ENCODE peak calls at places on chromosomes 6 and 20, in ten cellular contexts. T is brain microvascular endothelial cell, L is progenitor cell of endocrine pancreas, H is nephron progenitor cell, B is memory B cell, G is GM23248, S is H54, M is head of caudate nucleus, D is ELR, O is ureter. U is an unnamed sample.

GRCh38 chr6:5497896-5498578 is 236.7 kb downstream of the FARS2 start:
- DNase-seq in M (no peak), L (no peak), G (peak), D (peak), T (peak), B (no peak), O (no peak), H (no peak), S (peak), U (no peak)

GRCh38 chr20:58717278-58718091 is 24.9 kb downstream of the NPEPL1 start:
- DNase-seq in H (no peak), G (no peak), L (no peak), B (peak), S (no peak), M (peak), T (no peak), D (peak), O (peak), U (no peak)

GRCh38 chr6:25085761-25086160 is 150.0 kb upstream of the RIPOR2 start:
- DNase-seq in S (no peak), B (no peak), M (no peak), H (no peak), G (no peak), T (peak), D (no peak), L (no peak), O (no peak), U (no peak)

GRCh38 chr6:158803733-158804143 is 15.4 kb downstream of the EZR start:
- DNase-seq in M (no peak), H (no peak), G (no peak), T (peak), S (no peak), L (no peak), O (peak), D (peak), B (no peak), U (peak)

GRCh38 chr20:4820833-4821518 is 99.3 kb downstream of the PRND start:
- DNase-seq in G (peak), H (no peak), B (no peak), O (no peak), L (no peak), M (peak), S (peak), T (peak), D (peak), U (no peak)

GRCh38 chr20:47620808-47621805 is 119.4 kb downstream of the NCOA3 start:
- DNase-seq in T (peak), H (no peak), D (peak), O (no peak), L (no peak), B (no peak), G (peak), M (no peak), S (no peak), U (peak)

GRCh38 chr6:138253731-138254130 is 35.4 kb upstream of the PBOV1 start:
- DNase-seq in O (no peak), M (peak), B (no peak), L (no peak), H (no peak), S (no peak), D (no peak), T (no peak), G (no peak), U (no peak)

GRCh38 chr6:30463651-30464618 is 25.4 kb upstream of the HLA-E start:
- DNase-seq in G (peak), S (no peak), D (peak), O (no peak), B (peak), L (no peak), T (no peak), H (peak), M (no peak), U (peak)

GRCh38 chr20:54118220-54119001 is 48.0 kb upstream of the BCAS1 start:
- DNase-seq in O (no peak), B (no peak), S (no peak), T (no peak), L (no peak), M (no peak), H (no peak), D (no peak), G (no peak), U (no peak)

GRCh38 chr20:63540417-63541186 is 3.4 kb upstream of the PTK6 start:
- DNase-seq in B (no peak), O (no peak), D (peak), M (peak), H (no peak), L (no peak), G (peak), T (no peak), S (no peak), U (no peak)

GRCh38 chr20:63625771-63626423 is 1.0 kb downstream of the GMEB2 start:
- DNase-seq in M (no peak), T (peak), O (no peak), B (no peak), H (no peak), S (no peak), D (peak), L (no peak), G (peak), U (peak)

GRCh38 chr20:1802385-1803215 is 92.6 kb upstream of the SIRPA start:
- DNase-seq in M (peak), B (peak), H (peak), L (peak), O (peak), D (peak), G (peak), T (peak), S (peak), U (peak)

GRCh38 chr6:912871-913663 is 220.1 kb upstream of the EXOC2 start:
- DNase-seq in G (peak), D (peak), L (no peak), H (peak), T (peak), B (no peak), S (no peak), O (peak), M (peak), U (peak)

GRCh38 chr6:143745160-143746133 is 67.7 kb downstream of the PHACTR2 start:
- DNase-seq in O (peak), B (no peak), T (peak), S (no peak), L (peak), G (peak), H (peak), M (no peak), D (no peak), U (peak)

GRCh38 chr20:671252-672030 is 4.2 kb downstream of the SCRT2 start:
- DNase-seq in G (no peak), O (no peak), B (no peak), S (no peak), T (no peak), H (no peak), L (no peak), M (no peak), D (no peak), U (peak)

GRCh38 chr6:30494275-30494990 is 5.1 kb downstream of the HLA-E start:
- DNase-seq in H (no peak), G (no peak), L (no peak), D (no peak), O (no peak), M (no peak), B (no peak), S (no peak), T (no peak), U (no peak)

GRCh38 chr6:42819803-42820508 is 38.1 kb downstream of the BICRAL start:
- DNase-seq in M (no peak), H (no peak), T (no peak), G (peak), S (no peak), L (no peak), O (no peak), D (peak), B (no peak), U (peak)

GRCh38 chr6:11050735-11051134 is 6.6 kb upstream of the ELOVL2 start:
- DNase-seq in G (peak), B (no peak), L (no peak), M (no peak), S (no peak), D (peak), O (no peak), T (peak), H (no peak), U (no peak)

GRCh38 chr20:64064145-64064698 is 1.2 kb downstream of the TCEA2 start:
- DNase-seq in O (no peak), S (peak), D (peak), G (peak), B (no peak), M (no peak), L (no peak), T (no peak), H (no peak), U (no peak)

GRCh38 chr6:45791600-45792168 is 224.0 kb downstream of the CLIC5 start:
- DNase-seq in M (no peak), O (no peak), H (no peak), B (no peak), L (no peak), T (peak), D (peak), S (peak), G (peak), U (no peak)

GRCh38 chr6:41201784-41202181 is 834 bp upstream of the TREML2 start:
- DNase-seq in H (no peak), O (no peak), G (no peak), M (no peak), T (no peak), D (no peak), B (no peak), S (no peak), L (no peak), U (no peak)

GRCh38 chr6:81818778-81819491 is 66.5 kb upstream of the TENT5A start:
- DNase-seq in G (no peak), O (no peak), S (no peak), D (no peak), L (no peak), B (no peak), H (no peak), T (no peak), M (no peak), U (no peak)

GRCh38 chr20:7866279-7866678 is 74.0 kb downstream of the HAO1 start:
- DNase-seq in O (no peak), H (no peak), G (no peak), M (no peak), L (no peak), D (no peak), B (no peak), S (no peak), T (no peak), U (no peak)

GRCh38 chr6:88512951-88513350 is 346.8 kb upstream of the CNR1 start:
- DNase-seq in G (no peak), S (no peak), B (no peak), M (no peak), T (no peak), H (no peak), O (no peak), D (no peak), L (no peak), U (no peak)

GRCh38 chr20:11890331-11891080 is 27.2 kb upstream of the BTBD3 start:
- DNase-seq in G (peak), T (peak), M (peak), S (peak), D (peak), L (peak), H (peak), B (peak), O (peak), U (peak)

GRCh38 chr6:157648561-157648960 is 174.5 kb upstream of the SNX9 start:
- DNase-seq in D (peak), B (no peak), S (peak), H (no peak), L (no peak), O (no peak), T (no peak), M (no peak), G (peak), U (no peak)

GRCh38 chr20:35307666-35308653 is 15.7 kb upstream of the FAM83C start:
- DNase-seq in S (no peak), L (no peak), H (no peak), M (peak), T (no peak), O (peak), B (no peak), G (peak), D (peak), U (peak)

GRCh38 chr6:10429638-10430427 is 15.0 kb upstream of the TFAP2A start:
- DNase-seq in B (no peak), L (no peak), G (peak), S (no peak), O (no peak), T (peak), M (no peak), D (peak), H (no peak), U (peak)

GRCh38 chr6:140897804-140898573 is 1234.7 kb upstream of the GJE1 start:
- DNase-seq in T (no peak), H (no peak), O (no peak), S (peak), M (no peak), G (no peak), L (no peak), D (no peak), B (no peak), U (peak)

GRCh38 chr6:4612636-4613171 is 163.5 kb upstream of the CDYL start:
- DNase-seq in B (no peak), S (no peak), M (no peak), G (peak), T (no peak), D (no peak), O (no peak), L (no peak), H (no peak), U (no peak)

GRCh38 chr6:107493158-107494057 is 3.5 kb downstream of the SOBP start:
- DNase-seq in G (peak), O (no peak), M (peak), D (peak), S (no peak), L (peak), H (peak), T (peak), B (no peak), U (peak)

GRCh38 chr20:41178904-41179432 is 41.6 kb downstream of the PLCG1 start:
- DNase-seq in H (no peak), T (no peak), B (peak), S (no peak), M (peak), G (no peak), D (no peak), O (peak), L (peak), U (no peak)

GRCh38 chr6:130937942-130938604 is 110.9 kb downstream of the SMLR1 start:
- DNase-seq in H (no peak), S (peak), D (peak), G (peak), T (peak), M (no peak), O (no peak), B (no peak), L (no peak), U (no peak)

GRCh38 chr6:13135152-13135551 is 193.2 kb downstream of the TBC1D7 start:
- DNase-seq in T (no peak), G (no peak), S (no peak), O (no peak), M (no peak), L (no peak), H (no peak), B (no peak), D (no peak), U (no peak)

GRCh38 chr6:113449051-113449450 is 408.1 kb upstream of the MARCKS start:
- DNase-seq in D (peak), O (no peak), B (no peak), L (no peak), H (no peak), T (peak), G (peak), M (no peak), S (no peak), U (no peak)

U was measured in SJCRH30.